ENCODE peak calls at places on chromosome 10, in eight cellular contexts. One of them, this sample, is unnamed. For H3K36me3, the result is how much of the 10 kb centered on the place peaks cover.

GRCh38 chr10:4704034-4704545 is 121.9 kb upstream of the AKR1E2 start:
- DNase-seq in left ventricle myocardium inferior: no peak
- DNase-seq in lower lobe of right lung: no peak
- DNase-seq in naive thymus-derived CD4-positive, alpha-beta T cell: no peak
- DNase-seq in colonic mucosa: no peak
- DNase-seq in CD8-positive, alpha-beta T cell: no peak
- DNase-seq in GM23248: peak
- DNase-seq in cardiac muscle cell: no peak
- DNase-seq in this sample: peak

GRCh38 chr10:86711237-86711956 is 43.1 kb downstream of the LDB3 start:
- DNase-seq in lower lobe of right lung: peak
- DNase-seq in naive thymus-derived CD4-positive, alpha-beta T cell: peak
- DNase-seq in cardiac muscle cell: peak
- DNase-seq in colonic mucosa: peak
- DNase-seq in left ventricle myocardium inferior: peak
- DNase-seq in GM23248: peak
- DNase-seq in CD8-positive, alpha-beta T cell: peak
- DNase-seq in this sample: peak

GRCh38 chr10:126129026-126129425 is 232.7 kb downstream of the FANK1 start:
- DNase-seq in GM23248: no peak
- DNase-seq in CD8-positive, alpha-beta T cell: no peak
- DNase-seq in left ventricle myocardium inferior: no peak
- DNase-seq in lower lobe of right lung: no peak
- DNase-seq in colonic mucosa: no peak
- DNase-seq in cardiac muscle cell: no peak
- DNase-seq in naive thymus-derived CD4-positive, alpha-beta T cell: no peak
- DNase-seq in this sample: no peak

GRCh38 chr10:100998183-100998990 is 1.2 kb upstream of the LZTS2 start:
- DNase-seq in GM23248: peak
- DNase-seq in colonic mucosa: peak
- DNase-seq in cardiac muscle cell: peak
- DNase-seq in lower lobe of right lung: peak
- DNase-seq in left ventricle myocardium inferior: peak
- DNase-seq in CD8-positive, alpha-beta T cell: peak
- DNase-seq in naive thymus-derived CD4-positive, alpha-beta T cell: peak
- DNase-seq in this sample: no peak

GRCh38 chr10:20747782-20748181 is 149.3 kb downstream of the NEBL start:
- DNase-seq in CD8-positive, alpha-beta T cell: no peak
- DNase-seq in colonic mucosa: no peak
- DNase-seq in GM23248: no peak
- DNase-seq in cardiac muscle cell: no peak
- DNase-seq in naive thymus-derived CD4-positive, alpha-beta T cell: no peak
- DNase-seq in lower lobe of right lung: no peak
- DNase-seq in left ventricle myocardium inferior: no peak
- DNase-seq in this sample: no peak

GRCh38 chr10:51707392-51707791 is 8.0 kb upstream of the CSTF2T start:
- DNase-seq in colonic mucosa: no peak
- DNase-seq in cardiac muscle cell: peak
- DNase-seq in CD8-positive, alpha-beta T cell: no peak
- DNase-seq in naive thymus-derived CD4-positive, alpha-beta T cell: no peak
- DNase-seq in GM23248: no peak
- DNase-seq in left ventricle myocardium inferior: no peak
- DNase-seq in lower lobe of right lung: no peak
- DNase-seq in this sample: no peak

GRCh38 chr10:22927661-22928403 is at the start of gene ARMC3:
- DNase-seq in naive thymus-derived CD4-positive, alpha-beta T cell: peak
- DNase-seq in lower lobe of right lung: peak
- DNase-seq in GM23248: peak
- DNase-seq in colonic mucosa: peak
- DNase-seq in CD8-positive, alpha-beta T cell: peak
- DNase-seq in cardiac muscle cell: peak
- DNase-seq in left ventricle myocardium inferior: peak
- DNase-seq in this sample: no peak

GRCh38 chr10:50516161-50516560 is 107.6 kb downstream of the SGMS1 start:
- DNase-seq in cardiac muscle cell: no peak
- DNase-seq in left ventricle myocardium inferior: no peak
- DNase-seq in GM23248: no peak
- DNase-seq in lower lobe of right lung: no peak
- DNase-seq in CD8-positive, alpha-beta T cell: no peak
- DNase-seq in naive thymus-derived CD4-positive, alpha-beta T cell: no peak
- DNase-seq in colonic mucosa: no peak
- DNase-seq in this sample: no peak

GRCh38 chr10:88979153-88979562 is 11.4 kb upstream of the FAS start:
- DNase-seq in cardiac muscle cell: no peak
- DNase-seq in lower lobe of right lung: no peak
- DNase-seq in GM23248: peak
- DNase-seq in naive thymus-derived CD4-positive, alpha-beta T cell: no peak
- DNase-seq in left ventricle myocardium inferior: no peak
- DNase-seq in CD8-positive, alpha-beta T cell: no peak
- DNase-seq in colonic mucosa: no peak
- DNase-seq in this sample: peak

GRCh38 chr10:113435881-113436280 is 117.0 kb upstream of the HABP2 start:
- DNase-seq in CD8-positive, alpha-beta T cell: no peak
- DNase-seq in naive thymus-derived CD4-positive, alpha-beta T cell: no peak
- DNase-seq in colonic mucosa: no peak
- DNase-seq in left ventricle myocardium inferior: no peak
- DNase-seq in lower lobe of right lung: no peak
- DNase-seq in GM23248: peak
- DNase-seq in cardiac muscle cell: no peak
- DNase-seq in this sample: no peak

GRCh38 chr10:6399241-6399701 is 180.8 kb downstream of the PRKCQ start:
- DNase-seq in colonic mucosa: peak
- DNase-seq in CD8-positive, alpha-beta T cell: no peak
- DNase-seq in lower lobe of right lung: no peak
- DNase-seq in cardiac muscle cell: peak
- DNase-seq in naive thymus-derived CD4-positive, alpha-beta T cell: no peak
- DNase-seq in left ventricle myocardium inferior: no peak
- DNase-seq in GM23248: no peak
- DNase-seq in this sample: no peak

GRCh38 chr10:127338391-127339108 is 142.2 kb upstream of the INSYN2A start:
- DNase-seq in CD8-positive, alpha-beta T cell: no peak
- DNase-seq in GM23248: peak
- DNase-seq in lower lobe of right lung: no peak
- DNase-seq in naive thymus-derived CD4-positive, alpha-beta T cell: no peak
- DNase-seq in left ventricle myocardium inferior: no peak
- DNase-seq in cardiac muscle cell: peak
- DNase-seq in colonic mucosa: no peak
- DNase-seq in this sample: peak

DNA sequence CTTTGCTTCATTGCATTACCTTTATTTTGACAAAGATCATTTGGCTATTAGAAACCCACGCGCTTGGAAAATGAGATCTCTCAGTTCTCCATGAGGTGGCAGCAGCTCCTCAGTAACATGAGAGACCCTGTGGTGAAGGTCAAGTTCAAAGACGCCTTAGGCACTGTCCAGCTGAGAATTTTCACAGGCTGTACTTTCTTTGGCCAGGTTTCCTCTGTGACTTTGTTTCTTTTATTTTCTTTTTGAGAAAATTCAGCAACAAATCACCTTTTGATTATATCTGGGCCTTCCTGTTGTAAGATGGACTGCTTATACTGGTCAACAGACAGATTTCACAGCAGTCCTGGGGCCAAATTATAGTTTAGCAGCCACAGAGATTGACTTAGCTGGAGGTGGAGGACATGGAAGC is 54.5 kb downstream of the RAB18 start:
- DNase-seq in colonic mucosa: peak
- DNase-seq in left ventricle myocardium inferior: peak
- DNase-seq in cardiac muscle cell: peak
- DNase-seq in CD8-positive, alpha-beta T cell: peak
- DNase-seq in GM23248: peak
- DNase-seq in naive thymus-derived CD4-positive, alpha-beta T cell: no peak
- DNase-seq in lower lobe of right lung: no peak
- DNase-seq in this sample: peak
- H3K36me3 ChIP-seq in colonic mucosa: under half
- H3K36me3 ChIP-seq in left ventricle myocardium inferior: under half
- H3K36me3 ChIP-seq in cardiac muscle cell: under half
- H3K36me3 ChIP-seq in CD8-positive, alpha-beta T cell: under half
- H3K36me3 ChIP-seq in GM23248: under half
- H3K36me3 ChIP-seq in naive thymus-derived CD4-positive, alpha-beta T cell: under half
- H3K36me3 ChIP-seq in lower lobe of right lung: under half
- H3K36me3 ChIP-seq in this sample: under half

DNA sequence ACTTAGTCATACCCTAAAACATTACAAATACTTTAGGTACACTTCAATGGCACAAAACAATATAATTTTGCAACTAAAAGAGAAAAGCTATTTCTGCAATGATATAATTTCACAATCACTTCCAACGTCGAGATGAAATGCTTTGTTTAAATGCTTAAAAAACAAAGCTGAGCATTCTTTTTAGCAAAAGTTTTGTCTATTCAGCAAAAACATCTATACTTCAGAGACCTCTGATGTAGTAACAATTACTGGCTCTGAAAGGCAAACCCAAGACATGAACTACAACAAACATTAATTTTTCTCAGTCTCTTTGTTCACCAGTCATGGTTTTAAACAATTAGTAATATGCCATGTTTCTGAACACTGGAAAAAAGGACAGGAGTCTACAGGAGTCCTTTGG is 16.4 kb downstream of the OAT start:
- DNase-seq in GM23248: no peak
- DNase-seq in left ventricle myocardium inferior: no peak
- DNase-seq in cardiac muscle cell: no peak
- DNase-seq in lower lobe of right lung: no peak
- DNase-seq in CD8-positive, alpha-beta T cell: no peak
- DNase-seq in naive thymus-derived CD4-positive, alpha-beta T cell: no peak
- DNase-seq in colonic mucosa: no peak
- DNase-seq in this sample: no peak
- H3K36me3 ChIP-seq in GM23248: half or more
- H3K36me3 ChIP-seq in left ventricle myocardium inferior: half or more
- H3K36me3 ChIP-seq in cardiac muscle cell: under half
- H3K36me3 ChIP-seq in lower lobe of right lung: half or more
- H3K36me3 ChIP-seq in CD8-positive, alpha-beta T cell: under half
- H3K36me3 ChIP-seq in naive thymus-derived CD4-positive, alpha-beta T cell: under half
- H3K36me3 ChIP-seq in colonic mucosa: under half
- H3K36me3 ChIP-seq in this sample: under half

GRCh38 chr10:102731222-102731800 is 12.4 kb upstream of the WBP1L start:
- DNase-seq in CD8-positive, alpha-beta T cell: no peak
- DNase-seq in GM23248: no peak
- DNase-seq in left ventricle myocardium inferior: no peak
- DNase-seq in cardiac muscle cell: no peak
- DNase-seq in colonic mucosa: no peak
- DNase-seq in naive thymus-derived CD4-positive, alpha-beta T cell: no peak
- DNase-seq in lower lobe of right lung: no peak
- DNase-seq in this sample: no peak

GRCh38 chr10:102727037-102727818 is 12.8 kb downstream of the SFXN2 start:
- DNase-seq in lower lobe of right lung: no peak
- DNase-seq in cardiac muscle cell: no peak
- DNase-seq in naive thymus-derived CD4-positive, alpha-beta T cell: no peak
- DNase-seq in GM23248: no peak
- DNase-seq in left ventricle myocardium inferior: no peak
- DNase-seq in colonic mucosa: no peak
- DNase-seq in CD8-positive, alpha-beta T cell: no peak
- DNase-seq in this sample: no peak

GRCh38 chr10:102735065-102735562 is 8.6 kb upstream of the WBP1L start:
- DNase-seq in lower lobe of right lung: no peak
- DNase-seq in cardiac muscle cell: no peak
- DNase-seq in colonic mucosa: no peak
- DNase-seq in left ventricle myocardium inferior: no peak
- DNase-seq in CD8-positive, alpha-beta T cell: no peak
- DNase-seq in naive thymus-derived CD4-positive, alpha-beta T cell: no peak
- DNase-seq in GM23248: peak
- DNase-seq in this sample: no peak

GRCh38 chr10:102729090-102730026 is 14.4 kb upstream of the WBP1L start:
- DNase-seq in GM23248: peak
- DNase-seq in lower lobe of right lung: peak
- DNase-seq in naive thymus-derived CD4-positive, alpha-beta T cell: no peak
- DNase-seq in left ventricle myocardium inferior: peak
- DNase-seq in colonic mucosa: peak
- DNase-seq in cardiac muscle cell: peak
- DNase-seq in CD8-positive, alpha-beta T cell: peak
- DNase-seq in this sample: no peak

DNA sequence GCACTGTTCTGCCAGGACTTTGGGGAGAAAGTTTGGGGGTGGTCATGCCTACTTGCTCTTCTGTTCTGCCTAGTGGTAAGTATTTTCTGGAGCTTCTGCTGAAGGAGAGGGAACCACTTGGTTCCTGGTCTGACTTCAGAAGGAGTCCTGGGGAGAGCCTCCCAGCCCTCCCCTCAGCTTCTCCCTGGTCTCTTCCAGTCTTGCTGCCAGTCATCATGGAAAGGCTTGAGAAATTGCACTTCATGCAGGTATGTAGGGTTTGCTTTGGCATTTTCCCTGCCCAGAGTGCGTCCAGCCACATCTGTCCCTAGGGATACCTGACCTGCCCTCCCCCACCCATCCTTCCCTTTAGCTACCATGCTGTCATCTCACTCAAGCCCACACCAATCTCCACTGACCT is 11.1 kb upstream of the WBP1L start:
- DNase-seq in cardiac muscle cell: no peak
- DNase-seq in left ventricle myocardium inferior: no peak
- DNase-seq in naive thymus-derived CD4-positive, alpha-beta T cell: no peak
- DNase-seq in CD8-positive, alpha-beta T cell: no peak
- DNase-seq in lower lobe of right lung: no peak
- DNase-seq in GM23248: no peak
- DNase-seq in colonic mucosa: no peak
- DNase-seq in this sample: no peak
- H3K36me3 ChIP-seq in cardiac muscle cell: under half
- H3K36me3 ChIP-seq in left ventricle myocardium inferior: under half
- H3K36me3 ChIP-seq in naive thymus-derived CD4-positive, alpha-beta T cell: half or more
- H3K36me3 ChIP-seq in CD8-positive, alpha-beta T cell: under half
- H3K36me3 ChIP-seq in lower lobe of right lung: under half
- H3K36me3 ChIP-seq in GM23248: under half
- H3K36me3 ChIP-seq in colonic mucosa: under half
- H3K36me3 ChIP-seq in this sample: under half

GRCh38 chr10:77606751-77607150 is 30.9 kb downstream of the KCNMA1 start:
- DNase-seq in GM23248: peak
- DNase-seq in naive thymus-derived CD4-positive, alpha-beta T cell: no peak
- DNase-seq in cardiac muscle cell: no peak
- DNase-seq in CD8-positive, alpha-beta T cell: no peak
- DNase-seq in left ventricle myocardium inferior: no peak
- DNase-seq in lower lobe of right lung: no peak
- DNase-seq in colonic mucosa: no peak
- DNase-seq in this sample: no peak
- H3K36me3 ChIP-seq in GM23248: under half
- H3K36me3 ChIP-seq in naive thymus-derived CD4-positive, alpha-beta T cell: under half
- H3K36me3 ChIP-seq in cardiac muscle cell: under half
- H3K36me3 ChIP-seq in CD8-positive, alpha-beta T cell: under half
- H3K36me3 ChIP-seq in left ventricle myocardium inferior: under half
- H3K36me3 ChIP-seq in lower lobe of right lung: under half
- H3K36me3 ChIP-seq in colonic mucosa: under half
- H3K36me3 ChIP-seq in this sample: under half

DNA sequence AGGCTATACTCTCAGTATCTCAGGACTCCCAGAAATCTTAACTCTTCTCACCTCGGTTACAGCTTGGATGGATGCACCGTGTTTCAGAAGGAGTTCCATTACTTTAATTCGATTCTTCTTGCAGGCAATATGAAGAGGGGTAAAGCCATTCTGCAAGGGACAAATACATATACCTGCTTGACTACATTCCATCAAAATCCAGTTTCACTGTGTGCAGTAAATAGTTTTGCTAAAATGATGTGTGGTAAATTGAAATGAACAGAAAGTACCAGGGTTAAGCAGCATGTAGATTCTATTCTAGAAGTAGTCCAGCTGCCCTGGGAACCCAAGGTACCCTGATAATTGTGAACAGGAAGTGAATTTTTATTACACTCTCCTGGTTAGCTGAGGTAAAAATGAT is 183.9 kb downstream of the ANK3 start:
- DNase-seq in colonic mucosa: no peak
- DNase-seq in left ventricle myocardium inferior: no peak
- DNase-seq in naive thymus-derived CD4-positive, alpha-beta T cell: no peak
- DNase-seq in lower lobe of right lung: no peak
- DNase-seq in cardiac muscle cell: no peak
- DNase-seq in CD8-positive, alpha-beta T cell: no peak
- DNase-seq in GM23248: no peak
- DNase-seq in this sample: no peak
- H3K36me3 ChIP-seq in colonic mucosa: under half
- H3K36me3 ChIP-seq in left ventricle myocardium inferior: under half
- H3K36me3 ChIP-seq in naive thymus-derived CD4-positive, alpha-beta T cell: under half
- H3K36me3 ChIP-seq in lower lobe of right lung: under half
- H3K36me3 ChIP-seq in cardiac muscle cell: under half
- H3K36me3 ChIP-seq in CD8-positive, alpha-beta T cell: under half
- H3K36me3 ChIP-seq in GM23248: under half
- H3K36me3 ChIP-seq in this sample: under half

This sample was measured in BJ.